ENCODE peak calls at places on chromosome X, in six cellular contexts. T is progenitor cell of endocrine pancreas, X is epithelial cell of esophagus, F is tibial nerve, Y is IMR-90, L is RWPE1. Z is an unnamed sample.

GRCh38 chrX:103615781-103616180 is 8.0 kb downstream of the TCEAL3 start:
- DNase-seq in T (no peak), X (no peak), F (no peak), Y (peak), L (no peak), Z (no peak)

GRCh38 chrX:33336783-33337182 is 125.4 kb upstream of the DMD start:
- DNase-seq in T (no peak), X (peak), F (peak), Y (peak), L (peak), Z (no peak)

GRCh38 chrX:48523682-48524081 is 2.1 kb downstream of the EBP start:
- DNase-seq in T (no peak), X (no peak), F (no peak), Y (no peak), L (no peak), Z (no peak)

GRCh38 chrX:2867191-2867590 is 38.5 kb downstream of the GYG2 start:
- DNase-seq in T (no peak), X (no peak), F (no peak), Y (no peak), L (no peak), Z (no peak)

GRCh38 chrX:65831268-65831667 is 163.8 kb downstream of the MSN start:
- DNase-seq in T (no peak), X (no peak), F (no peak), Y (no peak), L (no peak), Z (no peak)

GRCh38 chrX:73668779-73669178 is 105.8 kb downstream of the CHIC1 start:
- DNase-seq in T (no peak), X (no peak), F (no peak), Y (no peak), L (no peak), Z (no peak)

GRCh38 chrX:151704023-151704663 is 8.9 kb downstream of the PRRG3 start:
- DNase-seq in T (no peak), X (no peak), F (no peak), Y (no peak), L (no peak), Z (no peak)

GRCh38 chrX:12505127-12505526 is 286.1 kb upstream of the PRPS2 start:
- DNase-seq in T (no peak), X (no peak), F (no peak), Y (no peak), L (no peak), Z (no peak)

GRCh38 chrX:26958261-26958660 is 504.9 kb downstream of the PPP4R3C start:
- DNase-seq in T (no peak), X (no peak), F (no peak), Y (no peak), L (no peak), Z (no peak)

GRCh38 chrX:56994375-56995270 is 718 bp downstream of the SPIN3 start:
- DNase-seq in T (no peak), X (no peak), F (no peak), Y (peak), L (no peak), Z (peak)

GRCh38 chrX:141814213-141814857 is 23.8 kb upstream of the MAGEC3 start:
- DNase-seq in T (no peak), X (no peak), F (no peak), Y (no peak), L (no peak), Z (no peak)

GRCh38 chrX:120839506-120839905 is 36.2 kb downstream of the CT47B1 start:
- DNase-seq in T (no peak), X (peak), F (no peak), Y (no peak), L (peak), Z (no peak)

GRCh38 chrX:129115104-129115503 is 408.2 kb downstream of the SMARCA1 start:
- DNase-seq in T (no peak), X (peak), F (no peak), Y (peak), L (peak), Z (no peak)

GRCh38 chrX:5113128-5113527 is 1115.5 kb downstream of the NLGN4X start:
- DNase-seq in T (no peak), X (peak), F (no peak), Y (no peak), L (peak), Z (no peak)

GRCh38 chrX:71846429-71846828 is 64.2 kb upstream of the NHSL2 start:
- DNase-seq in T (no peak), X (no peak), F (no peak), Y (peak), L (no peak), Z (no peak)

GRCh38 chrX:40008841-40009461 is 88.8 kb downstream of the BCOR start:
- DNase-seq in T (no peak), X (no peak), F (no peak), Y (no peak), L (no peak), Z (no peak)

GRCh38 chrX:108122748-108123147 is 31.2 kb downstream of the ATG4A start:
- DNase-seq in T (no peak), X (peak), F (no peak), Y (peak), L (peak), Z (no peak)

GRCh38 chrX:32483534-32484136 is 727.7 kb downstream of the DMD start:
- DNase-seq in T (no peak), X (no peak), F (no peak), Y (no peak), L (peak), Z (no peak)

GRCh38 chrX:17553451-17553850 is 178.5 kb downstream of the NHS start:
- DNase-seq in T (no peak), X (peak), F (no peak), Y (peak), L (peak), Z (no peak)

GRCh38 chrX:40154229-40154852 is 56.6 kb upstream of the BCOR start:
- DNase-seq in T (no peak), X (no peak), F (no peak), Y (no peak), L (no peak), Z (peak)

GRCh38 chrX:9745417-9746115 is 20.1 kb downstream of the GPR143 start:
- DNase-seq in T (no peak), X (peak), F (no peak), Y (peak), L (peak), Z (no peak)

GRCh38 chrX:129795584-129795983 is 15.8 kb downstream of the SASH3 start:
- DNase-seq in T (no peak), X (no peak), F (no peak), Y (no peak), L (no peak), Z (no peak)

DNA sequence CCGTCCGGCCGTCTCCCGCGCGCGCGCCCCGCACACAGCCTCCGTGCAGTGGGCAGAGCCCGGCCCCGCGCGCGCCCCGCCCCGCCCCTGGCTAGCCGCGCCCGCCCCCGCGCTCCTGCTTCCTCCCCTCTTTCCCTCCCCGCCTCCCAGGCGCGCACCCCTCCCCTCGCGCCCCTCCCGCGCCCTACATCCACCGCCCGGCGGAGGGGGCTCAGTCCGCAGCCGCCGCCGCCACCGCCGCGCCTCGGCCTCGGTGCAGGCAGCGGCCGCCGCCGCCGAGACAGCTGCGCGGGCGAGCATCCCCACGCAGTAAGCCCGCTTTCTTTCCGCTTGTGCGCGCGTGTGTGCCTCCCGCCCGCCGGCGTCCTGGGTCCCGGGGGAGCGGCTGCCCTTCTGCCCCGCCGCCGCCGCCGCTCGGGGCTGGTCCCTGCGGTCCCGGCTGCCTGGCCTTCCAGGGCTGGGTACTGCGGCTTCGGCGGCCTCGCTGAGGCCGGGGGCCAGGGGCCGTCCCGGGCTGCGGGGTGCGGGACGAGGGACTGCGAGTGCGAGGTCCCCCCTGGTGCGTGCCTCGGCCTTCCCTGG is at the start of gene FHL1:
- DNase-seq in T (no peak), X (peak), F (peak), Y (peak), L (peak), Z (peak)
- TF ChIP-seq CTCF in T (no peak), X (no peak), F (no peak), Y (no peak), L (no peak), Z (no peak)

GRCh38 chrX:54447461-54447860 is 7.3 kb downstream of the TSR2 start:
- DNase-seq in T (no peak), X (peak), F (no peak), Y (no peak), L (no peak), Z (no peak)
- TF ChIP-seq CTCF in T (peak), X (peak), F (no peak), Y (peak), L (no peak), Z (no peak)

DNA sequence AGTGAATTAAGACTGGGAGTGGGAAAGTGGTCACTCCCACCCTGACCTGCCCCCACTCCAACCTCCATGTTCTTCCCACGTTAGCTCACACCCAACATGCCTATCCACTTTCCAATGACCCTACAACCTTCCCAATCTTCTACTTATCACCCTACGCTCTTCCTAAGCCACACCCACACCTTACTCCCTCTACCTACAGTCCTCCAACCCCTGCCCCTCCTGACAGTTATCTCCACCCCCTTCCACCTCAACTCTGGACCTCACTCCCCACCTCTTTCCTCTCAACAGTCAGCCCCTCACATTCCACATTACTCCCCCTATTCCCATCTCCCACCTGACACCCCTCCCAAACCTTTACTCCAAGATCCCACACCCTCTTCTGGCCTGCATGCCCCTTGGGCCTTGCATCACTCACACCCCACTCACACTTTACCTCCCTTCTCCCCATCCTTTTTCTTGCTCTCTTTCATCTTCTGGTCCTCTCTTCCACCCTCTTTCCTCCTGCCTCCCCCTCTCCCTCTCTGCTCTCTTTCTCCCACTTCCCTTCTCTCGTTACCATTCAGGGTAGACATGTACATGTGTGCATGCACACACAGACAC is 6.9 kb downstream of the NALF2 start:
- DNase-seq in T (no peak), X (no peak), F (no peak), Y (no peak), L (no peak), Z (no peak)
- TF ChIP-seq CTCF in T (no peak), X (no peak), F (no peak), Y (no peak), L (no peak), Z (no peak)

GRCh38 chrX:149490100-149490499 is 15.0 kb downstream of the IDS start:
- DNase-seq in T (no peak), X (peak), F (no peak), Y (peak), L (no peak), Z (no peak)

GRCh38 chrX:149491812-149492211 is 13.3 kb downstream of the IDS start:
- DNase-seq in T (no peak), X (no peak), F (no peak), Y (no peak), L (no peak), Z (no peak)

DNA sequence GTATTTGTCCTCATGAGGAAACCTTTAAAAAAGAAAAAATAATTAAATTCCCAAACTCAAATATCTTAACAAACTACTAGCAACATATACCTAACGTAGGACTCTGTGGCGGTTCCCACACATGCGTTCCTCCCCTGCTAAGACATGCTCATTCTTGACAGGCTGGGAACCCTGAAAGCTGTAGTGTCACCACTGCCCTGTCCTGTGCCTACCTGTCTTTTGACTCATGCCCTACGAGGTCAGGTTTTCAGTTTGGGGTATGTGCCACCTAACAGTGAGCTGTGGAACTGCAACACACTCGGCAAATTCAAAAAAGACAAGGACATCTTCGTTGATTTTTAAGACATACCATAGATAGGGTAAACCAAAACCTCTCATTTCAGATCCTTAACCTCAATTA is 17.8 kb downstream of the IDS start:
- DNase-seq in T (no peak), X (peak), F (no peak), Y (no peak), L (peak), Z (no peak)
- TF ChIP-seq CTCF in T (peak), X (peak), F (no peak), Y (no peak), L (no peak), Z (peak)

GRCh38 chrX:124836786-124837185 is 482.9 kb upstream of the TEX13C start:
- DNase-seq in T (no peak), X (no peak), F (no peak), Y (no peak), L (no peak), Z (no peak)

GRCh38 chrX:124842205-124842604 is 477.5 kb upstream of the TEX13C start:
- DNase-seq in T (no peak), X (no peak), F (no peak), Y (no peak), L (no peak), Z (no peak)
- TF ChIP-seq CTCF in T (no peak), X (no peak), F (no peak), Y (no peak), L (no peak), Z (no peak)